ENCODE peak calls at places on chromosomes 1 and 21, in four cellular contexts. I, F, Q and A are unnamed samples.

GRCh38 chr1:9589144-9589718 is 520 bp downstream of the TMEM201 start:
- DNase-seq in F (peak; percentile 36), Q (no peak), I (peak; percentile 39), A (peak; percentile 48)

GRCh38 chr1:36387141-36387949 is 1.6 kb upstream of the STK40 start:
- DNase-seq in Q (peak; percentile 83), I (no peak), F (peak; percentile 78), A (no peak)

GRCh38 chr1:219325368-219325742 is 151.7 kb downstream of the LYPLAL1 start:
- DNase-seq in I (no peak), Q (no peak), F (no peak), A (no peak)

GRCh38 chr21:33238146-33238545 is 8.4 kb downstream of the IFNAR2 start:
- DNase-seq in I (no peak), Q (no peak), F (no peak), A (no peak)

GRCh38 chr1:43466403-43466802 is 12.7 kb upstream of the HYI start:
- DNase-seq in Q (no peak), F (peak; percentile 12), I (no peak), A (no peak)

GRCh38 chr1:113616201-113616600 is 143.1 kb downstream of the PHTF1 start:
- DNase-seq in I (no peak), F (peak; percentile 76), Q (no peak), A (no peak)

GRCh38 chr1:199273837-199274379 is 635.1 kb downstream of the PTPRC start:
- DNase-seq in I (peak; percentile 40), F (peak; percentile 32), Q (no peak), A (no peak)

GRCh38 chr1:83998205-83998598 is 730 bp downstream of the TTLL7 start:
- DNase-seq in F (peak; percentile 17), Q (no peak), I (no peak), A (no peak)

GRCh38 chr1:7609311-7609994 is 161.6 kb upstream of the VAMP3 start:
- DNase-seq in F (no peak), I (no peak), Q (peak; percentile 42), A (peak; percentile 0)

GRCh38 chr21:31914472-31914871 is 41.7 kb downstream of the HUNK start:
- DNase-seq in I (no peak), Q (no peak), F (no peak), A (no peak)

GRCh38 chr1:155134322-155134721 is 1.3 kb upstream of the SLC50A1 start:
- DNase-seq in I (no peak), F (no peak), Q (no peak), A (no peak)

GRCh38 chr1:60942896-60943633 is 139.3 kb upstream of the NFIA start:
- DNase-seq in F (no peak), Q (no peak), I (no peak), A (no peak)

GRCh38 chr1:159790237-159790917 is 9.6 kb downstream of the DUSP23 start:
- DNase-seq in F (peak; percentile 23), I (peak; percentile 18), Q (no peak), A (peak; percentile 14)

GRCh38 chr1:45843474-45843905 is 40.1 kb downstream of the MAST2 start:
- DNase-seq in Q (no peak), F (peak; percentile 56), I (no peak), A (no peak)

GRCh38 chr1:235784950-235785349 is 81.8 kb downstream of the LYST start:
- DNase-seq in Q (no peak), F (no peak), I (no peak), A (no peak)

GRCh38 chr1:117815105-117815812 is 114.2 kb downstream of the GDAP2 start:
- DNase-seq in Q (peak; percentile 66), I (no peak), F (peak; percentile 70), A (no peak)

GRCh38 chr1:221416723-221417122 is 325.2 kb downstream of the DUSP10 start:
- DNase-seq in I (no peak), Q (no peak), F (no peak), A (no peak)

GRCh38 chr1:1782399-1783221 is 4.3 kb upstream of the NADK start:
- DNase-seq in F (peak; percentile 56), Q (no peak), I (peak; percentile 65), A (no peak)

GRCh38 chr1:117611894-117612481 is 6.1 kb downstream of the TENT5C start:
- DNase-seq in Q (no peak), I (no peak), F (no peak), A (no peak)

GRCh38 chr1:26538480-26539412 is 9.2 kb downstream of the RPS6KA1 start:
- DNase-seq in I (peak; percentile 46), Q (no peak), F (no peak), A (peak; percentile 29)

GRCh38 chr1:62070384-62071011 is 124.2 kb upstream of the L1TD1 start:
- DNase-seq in F (peak; percentile 44), I (no peak), Q (no peak), A (peak; percentile 9)

GRCh38 chr1:58857673-58858343 is 74.0 kb upstream of the JUN start:
- DNase-seq in Q (no peak), I (no peak), F (no peak), A (no peak)

GRCh38 chr1:11285883-11286734 is 13.1 kb downstream of the UBIAD1 start:
- DNase-seq in Q (no peak), F (peak; percentile 25), I (no peak), A (no peak)

GRCh38 chr1:185453496-185454192 is 136.6 kb upstream of the IVNS1ABP start:
- DNase-seq in F (peak; percentile 81), Q (no peak), I (no peak), A (no peak)

GRCh38 chr21:44598031-44598430 is 2.4 kb upstream of the KRTAP10-7 start:
- DNase-seq in Q (no peak), F (no peak), I (no peak), A (no peak)

GRCh38 chr1:23960291-23960718 is 677 bp downstream of the PNRC2 start:
- DNase-seq in Q (no peak), I (no peak), F (peak; percentile 54), A (no peak)

GRCh38 chr1:182397653-182398388 is 2.6 kb downstream of the TEDDM1 start:
- DNase-seq in F (no peak), I (no peak), Q (no peak), A (no peak)

GRCh38 chr1:241129207-241129960 is 227.6 kb downstream of the RGS7 start:
- DNase-seq in Q (no peak), F (no peak), I (no peak), A (no peak)
- TF ChIP-seq CTCF in Q (no peak), F (no peak), I (no peak), A (no peak)

GRCh38 chr1:178096421-178096820 is 2.5 kb downstream of the RASAL2 start:
- DNase-seq in I (no peak), Q (no peak), F (no peak), A (no peak)

GRCh38 chr1:178091986-178092745 is 1.7 kb upstream of the RASAL2 start:
- DNase-seq in F (no peak), Q (no peak), I (no peak), A (no peak)

GRCh38 chr1:178093150-178093957 is 550 bp upstream of the RASAL2 start:
- DNase-seq in Q (peak; percentile 94), F (peak; percentile 97), I (peak; percentile 90), A (peak; percentile 90)

GRCh38 chr1:178094752-178095645 is 1.1 kb downstream of the RASAL2 start:
- DNase-seq in I (no peak), F (peak; percentile 50), Q (no peak), A (no peak)

DNA sequence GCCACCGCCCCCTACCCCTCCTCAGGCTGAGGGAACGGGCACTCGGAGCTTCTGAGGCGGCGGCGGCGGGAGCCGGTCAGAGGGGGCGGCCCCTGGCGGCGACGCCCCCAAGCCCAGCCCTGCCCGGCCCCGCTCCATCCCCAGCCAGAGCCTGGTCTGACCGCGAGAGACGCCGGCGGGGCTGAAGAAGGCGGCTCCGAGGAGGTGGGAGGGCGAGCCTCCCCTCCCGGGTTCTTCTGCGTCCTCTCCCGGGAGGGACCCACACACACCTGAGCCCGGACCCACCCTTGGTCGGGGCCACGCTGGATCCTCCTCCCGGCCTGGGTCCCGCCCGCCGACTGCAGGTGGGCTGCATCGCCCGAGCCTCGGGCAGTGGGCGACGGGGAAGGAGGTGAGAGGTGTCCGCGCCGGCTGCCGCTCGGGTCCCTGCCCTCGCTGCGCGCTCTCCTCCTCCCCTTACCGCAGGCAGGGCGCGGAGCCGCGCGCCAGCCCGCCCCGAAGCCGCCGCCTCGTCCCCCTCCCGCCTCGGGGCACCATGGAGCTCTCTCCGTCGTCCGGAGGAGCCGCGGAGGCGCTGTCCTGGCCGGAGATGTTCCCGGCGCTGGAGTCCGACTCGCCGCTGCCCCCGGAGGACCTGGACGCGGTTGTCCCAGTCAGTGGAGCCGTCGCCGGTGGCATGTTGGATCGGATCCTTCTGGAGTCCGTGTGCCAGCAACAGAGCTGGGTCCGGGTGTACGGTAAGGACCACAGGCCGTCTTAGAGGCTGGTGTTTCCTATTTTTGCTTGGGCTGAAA is at the start of gene RASAL2:
- DNase-seq in F (peak; percentile 75), I (peak; percentile 57), Q (peak; percentile 81), A (peak; percentile 80)
- TF ChIP-seq CTCF in F (peak; percentile 6), I (no peak), Q (no peak), A (no peak)

DNA sequence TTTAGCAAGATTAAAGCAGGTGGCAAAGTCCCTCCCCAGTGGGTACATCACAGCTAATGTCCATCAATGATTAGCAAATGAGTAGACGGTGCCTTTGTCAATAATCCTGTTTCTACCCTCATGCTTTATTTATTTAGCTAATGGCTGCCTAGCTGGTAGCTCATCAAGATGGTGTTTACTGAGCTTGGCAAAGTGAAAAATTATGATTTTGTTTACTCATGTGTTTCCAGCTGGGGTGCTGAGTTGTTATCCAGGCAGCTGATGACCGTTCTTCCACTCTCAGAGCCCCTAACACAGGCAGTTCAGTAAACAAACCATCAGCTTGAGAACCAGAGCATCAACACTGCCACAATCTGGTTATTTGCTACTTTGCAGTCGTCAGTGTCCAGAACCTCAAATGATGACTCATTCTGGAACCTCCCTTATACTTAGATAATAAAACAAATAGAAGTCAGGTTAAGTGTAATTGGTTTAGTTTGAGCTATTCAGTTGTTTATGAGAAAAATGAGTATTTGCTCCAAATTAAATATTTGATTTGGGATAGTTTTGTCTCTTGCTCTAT is 163.9 kb downstream of the ST6GALNAC5 start:
- DNase-seq in F (peak; percentile 54), Q (no peak), I (no peak), A (no peak)
- TF ChIP-seq CTCF in F (peak; percentile 13), Q (no peak), I (no peak), A (no peak)

GRCh38 chr1:67458663-67459062 is 28.5 kb upstream of the SERBP1 start:
- DNase-seq in Q (no peak), F (no peak), I (no peak), A (no peak)
- TF ChIP-seq CTCF in Q (no peak), F (no peak), I (no peak), A (no peak)

DNA sequence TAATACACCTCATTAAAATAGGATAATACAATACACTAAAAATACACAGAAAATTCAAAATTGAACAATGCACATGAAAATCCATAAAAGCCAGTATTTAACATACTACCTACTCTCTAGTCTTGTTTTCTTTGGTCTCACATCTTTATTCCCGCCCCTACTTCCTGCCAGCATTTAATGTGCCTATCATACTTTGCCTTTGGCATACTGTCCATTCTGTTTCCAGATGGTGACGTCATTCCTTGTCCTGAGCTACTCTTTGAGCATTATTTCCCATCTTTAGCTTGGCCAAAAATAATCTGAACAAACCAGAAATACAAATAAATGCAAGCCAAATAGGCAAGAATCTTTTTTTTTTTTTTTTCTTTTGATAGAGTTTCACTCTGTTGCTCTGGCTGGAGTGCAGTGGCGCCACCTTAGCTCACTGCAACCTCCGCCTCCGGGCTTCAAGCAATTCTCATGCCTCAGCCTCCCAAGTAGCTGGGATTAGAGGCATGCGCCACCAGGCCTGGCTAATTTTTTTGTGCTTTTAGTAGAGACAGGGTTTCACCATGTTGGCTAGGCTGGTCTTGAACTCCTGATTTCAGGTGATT is 4.4 kb downstream of the HFM1 start:
- DNase-seq in I (no peak), Q (no peak), F (no peak), A (no peak)
- TF ChIP-seq CTCF in I (no peak), Q (no peak), F (no peak), A (no peak)